ENCODE peak calls at places on chromosomes 16 and 17, in eight cellular contexts. One of them, this sample, is unnamed.

GRCh38 chr17:1829189-1829578 is 518 bp downstream of the SMYD4 start:
- DNase-seq in retinal pigment epithelial cell: no peak
- DNase-seq in tibial artery: no peak
- DNase-seq in AG09309: no peak
- DNase-seq in BJ: no peak
- DNase-seq in uterus: peak
- DNase-seq in lower leg skin: no peak
- DNase-seq in nephron progenitor cell: no peak
- DNase-seq in this sample: no peak

GRCh38 chr16:66084306-66084705 is 282.2 kb upstream of the CDH5 start:
- DNase-seq in retinal pigment epithelial cell: no peak
- DNase-seq in tibial artery: no peak
- DNase-seq in AG09309: no peak
- DNase-seq in BJ: no peak
- DNase-seq in uterus: no peak
- DNase-seq in lower leg skin: no peak
- DNase-seq in nephron progenitor cell: no peak
- DNase-seq in this sample: no peak

GRCh38 chr16:70735141-70735979 is 49.5 kb upstream of the MTSS2 start:
- DNase-seq in retinal pigment epithelial cell: no peak
- DNase-seq in tibial artery: peak
- DNase-seq in AG09309: no peak
- DNase-seq in BJ: peak
- DNase-seq in uterus: no peak
- DNase-seq in lower leg skin: peak
- DNase-seq in nephron progenitor cell: peak
- DNase-seq in this sample: no peak

GRCh38 chr17:9928601-9929341 is 23.7 kb upstream of the RCVRN start:
- DNase-seq in retinal pigment epithelial cell: peak
- DNase-seq in tibial artery: no peak
- DNase-seq in AG09309: peak
- DNase-seq in BJ: peak
- DNase-seq in uterus: peak
- DNase-seq in lower leg skin: no peak
- DNase-seq in nephron progenitor cell: peak
- DNase-seq in this sample: no peak

GRCh38 chr16:81938331-81939163 is 72.7 kb downstream of the SDR42E1 start:
- DNase-seq in retinal pigment epithelial cell: no peak
- DNase-seq in tibial artery: no peak
- DNase-seq in AG09309: no peak
- DNase-seq in BJ: no peak
- DNase-seq in uterus: no peak
- DNase-seq in lower leg skin: no peak
- DNase-seq in nephron progenitor cell: no peak
- DNase-seq in this sample: no peak

GRCh38 chr17:73802314-73802713 is 158.1 kb upstream of the SDK2 start:
- DNase-seq in retinal pigment epithelial cell: no peak
- DNase-seq in tibial artery: no peak
- DNase-seq in AG09309: no peak
- DNase-seq in BJ: no peak
- DNase-seq in uterus: no peak
- DNase-seq in lower leg skin: peak
- DNase-seq in nephron progenitor cell: no peak
- DNase-seq in this sample: peak

GRCh38 chr17:62628845-62629555 is 1.5 kb downstream of the MRC2 start:
- DNase-seq in retinal pigment epithelial cell: no peak
- DNase-seq in tibial artery: no peak
- DNase-seq in AG09309: no peak
- DNase-seq in BJ: no peak
- DNase-seq in uterus: peak
- DNase-seq in lower leg skin: no peak
- DNase-seq in nephron progenitor cell: peak
- DNase-seq in this sample: peak

GRCh38 chr17:42895185-42895555 is 5.4 kb upstream of the G6PC1 start:
- DNase-seq in retinal pigment epithelial cell: peak
- DNase-seq in tibial artery: peak
- DNase-seq in AG09309: peak
- DNase-seq in BJ: peak
- DNase-seq in uterus: peak
- DNase-seq in lower leg skin: peak
- DNase-seq in nephron progenitor cell: no peak
- DNase-seq in this sample: peak

GRCh38 chr16:19911747-19912146 is 27.1 kb upstream of the GPRC5B start:
- DNase-seq in retinal pigment epithelial cell: no peak
- DNase-seq in tibial artery: no peak
- DNase-seq in AG09309: no peak
- DNase-seq in BJ: no peak
- DNase-seq in uterus: no peak
- DNase-seq in lower leg skin: no peak
- DNase-seq in nephron progenitor cell: no peak
- DNase-seq in this sample: no peak

GRCh38 chr16:66925322-66925840 is at the start of gene RRAD:
- DNase-seq in retinal pigment epithelial cell: no peak
- DNase-seq in tibial artery: peak
- DNase-seq in AG09309: no peak
- DNase-seq in BJ: no peak
- DNase-seq in uterus: peak
- DNase-seq in lower leg skin: no peak
- DNase-seq in nephron progenitor cell: no peak
- DNase-seq in this sample: peak

GRCh38 chr16:27225536-27226360 is 22.4 kb downstream of the KDM8 start:
- DNase-seq in retinal pigment epithelial cell: no peak
- DNase-seq in tibial artery: no peak
- DNase-seq in AG09309: no peak
- DNase-seq in BJ: no peak
- DNase-seq in uterus: no peak
- DNase-seq in lower leg skin: no peak
- DNase-seq in nephron progenitor cell: no peak
- DNase-seq in this sample: no peak

GRCh38 chr17:45677770-45678169 is 106.3 kb upstream of the CRHR1 start:
- DNase-seq in retinal pigment epithelial cell: no peak
- DNase-seq in tibial artery: no peak
- DNase-seq in AG09309: no peak
- DNase-seq in BJ: no peak
- DNase-seq in uterus: no peak
- DNase-seq in lower leg skin: no peak
- DNase-seq in nephron progenitor cell: no peak
- DNase-seq in this sample: no peak

GRCh38 chr17:79749958-79750357 is 19.2 kb downstream of the ENPP7 start:
- DNase-seq in retinal pigment epithelial cell: no peak
- DNase-seq in tibial artery: no peak
- DNase-seq in AG09309: no peak
- DNase-seq in BJ: no peak
- DNase-seq in uterus: no peak
- DNase-seq in lower leg skin: no peak
- DNase-seq in nephron progenitor cell: no peak
- DNase-seq in this sample: no peak

GRCh38 chr16:66474750-66475199 is 47.7 kb downstream of the BEAN1 start:
- DNase-seq in retinal pigment epithelial cell: no peak
- DNase-seq in tibial artery: no peak
- DNase-seq in AG09309: no peak
- DNase-seq in BJ: no peak
- DNase-seq in uterus: no peak
- DNase-seq in lower leg skin: peak
- DNase-seq in nephron progenitor cell: no peak
- DNase-seq in this sample: no peak

GRCh38 chr16:72355561-72355960 is 183.6 kb upstream of the PMFBP1 start:
- DNase-seq in retinal pigment epithelial cell: no peak
- DNase-seq in tibial artery: no peak
- DNase-seq in AG09309: peak
- DNase-seq in BJ: no peak
- DNase-seq in uterus: no peak
- DNase-seq in lower leg skin: no peak
- DNase-seq in nephron progenitor cell: no peak
- DNase-seq in this sample: no peak

GRCh38 chr17:41383690-41384089 is 1.6 kb upstream of the KRT34 start:
- DNase-seq in retinal pigment epithelial cell: no peak
- DNase-seq in tibial artery: no peak
- DNase-seq in AG09309: no peak
- DNase-seq in BJ: no peak
- DNase-seq in uterus: no peak
- DNase-seq in lower leg skin: no peak
- DNase-seq in nephron progenitor cell: no peak
- DNase-seq in this sample: no peak

GRCh38 chr16:50711862-50712567 is 18.6 kb downstream of the NOD2 start:
- DNase-seq in retinal pigment epithelial cell: no peak
- DNase-seq in tibial artery: no peak
- DNase-seq in AG09309: no peak
- DNase-seq in BJ: no peak
- DNase-seq in uterus: no peak
- DNase-seq in lower leg skin: peak
- DNase-seq in nephron progenitor cell: no peak
- DNase-seq in this sample: no peak

DNA sequence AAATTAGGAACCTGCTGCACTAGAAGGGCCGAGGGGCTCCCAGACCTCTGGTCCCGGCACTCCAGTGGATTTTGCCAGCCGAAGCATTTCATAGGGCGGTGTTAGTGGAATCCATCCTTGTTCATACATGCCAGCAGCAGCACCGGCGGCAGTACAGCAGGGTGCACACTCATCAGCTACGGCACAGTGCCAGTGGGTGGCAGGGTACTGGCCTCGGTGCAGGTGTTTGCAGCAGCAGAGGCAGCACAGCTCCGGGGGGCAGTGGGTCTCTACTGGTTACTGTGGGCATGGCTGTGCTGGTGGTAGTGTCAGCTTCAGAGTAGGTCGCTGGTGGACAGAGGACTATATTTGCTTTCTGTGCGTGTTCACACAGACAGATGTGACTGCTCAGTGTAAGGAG is 985.7 kb downstream of the CDH8 start:
- DNase-seq in retinal pigment epithelial cell: no peak
- DNase-seq in tibial artery: no peak
- DNase-seq in AG09309: no peak
- DNase-seq in BJ: no peak
- DNase-seq in uterus: no peak
- DNase-seq in lower leg skin: no peak
- DNase-seq in nephron progenitor cell: no peak
- DNase-seq in this sample: no peak
- TF ChIP-seq CTCF in retinal pigment epithelial cell: no peak
- TF ChIP-seq CTCF in tibial artery: no peak
- TF ChIP-seq CTCF in AG09309: no peak
- TF ChIP-seq CTCF in BJ: no peak
- TF ChIP-seq CTCF in uterus: no peak
- TF ChIP-seq CTCF in lower leg skin: no peak
- TF ChIP-seq CTCF in nephron progenitor cell: no peak
- TF ChIP-seq CTCF in this sample: no peak

GRCh38 chr17:58019039-58019438 is 12.0 kb upstream of the SRSF1 start:
- DNase-seq in retinal pigment epithelial cell: no peak
- DNase-seq in tibial artery: no peak
- DNase-seq in AG09309: no peak
- DNase-seq in BJ: no peak
- DNase-seq in uterus: no peak
- DNase-seq in lower leg skin: no peak
- DNase-seq in nephron progenitor cell: no peak
- DNase-seq in this sample: no peak
- TF ChIP-seq CTCF in retinal pigment epithelial cell: no peak
- TF ChIP-seq CTCF in tibial artery: no peak
- TF ChIP-seq CTCF in AG09309: no peak
- TF ChIP-seq CTCF in BJ: no peak
- TF ChIP-seq CTCF in uterus: no peak
- TF ChIP-seq CTCF in lower leg skin: no peak
- TF ChIP-seq CTCF in nephron progenitor cell: no peak
- TF ChIP-seq CTCF in this sample: no peak

DNA sequence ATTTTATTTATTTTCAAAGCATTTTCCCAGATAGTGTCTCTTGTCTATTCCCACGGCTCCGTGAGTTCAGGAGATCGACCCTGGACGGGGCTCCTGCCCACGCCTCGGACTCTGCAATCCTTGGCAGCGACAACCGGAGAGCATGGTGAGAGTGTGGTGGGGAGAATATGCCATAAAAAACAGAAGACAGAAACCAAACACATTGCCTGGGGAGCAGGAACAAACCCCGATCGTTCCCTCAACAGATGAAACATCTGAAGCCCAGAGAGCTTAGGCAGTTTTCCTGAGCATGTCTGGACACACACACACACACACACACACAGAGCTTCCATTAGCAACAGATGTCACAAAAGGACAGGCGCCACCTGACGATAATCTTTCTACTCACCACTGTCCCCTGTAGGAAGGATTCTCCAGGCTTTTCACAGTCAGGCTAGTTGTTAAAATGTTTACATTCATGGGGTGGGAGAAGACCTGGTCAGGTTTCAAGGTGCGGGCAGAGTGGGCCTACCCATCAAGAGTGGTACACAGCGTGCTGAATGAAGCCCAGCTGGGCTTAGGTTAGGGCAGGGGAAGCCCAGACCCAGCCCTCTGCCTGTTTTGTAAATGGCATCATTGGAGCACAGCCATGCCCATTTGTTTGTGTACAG is 230.4 kb upstream of the TNRC6C start:
- DNase-seq in retinal pigment epithelial cell: no peak
- DNase-seq in tibial artery: peak
- DNase-seq in AG09309: peak
- DNase-seq in BJ: peak
- DNase-seq in uterus: peak
- DNase-seq in lower leg skin: peak
- DNase-seq in nephron progenitor cell: no peak
- DNase-seq in this sample: no peak
- TF ChIP-seq CTCF in retinal pigment epithelial cell: no peak
- TF ChIP-seq CTCF in tibial artery: no peak
- TF ChIP-seq CTCF in AG09309: peak
- TF ChIP-seq CTCF in BJ: peak
- TF ChIP-seq CTCF in uterus: peak
- TF ChIP-seq CTCF in lower leg skin: no peak
- TF ChIP-seq CTCF in nephron progenitor cell: no peak
- TF ChIP-seq CTCF in this sample: no peak

GRCh38 chr16:13453938-13454553 is 465.9 kb upstream of the ERCC4 start:
- DNase-seq in retinal pigment epithelial cell: no peak
- DNase-seq in tibial artery: no peak
- DNase-seq in AG09309: no peak
- DNase-seq in BJ: no peak
- DNase-seq in uterus: no peak
- DNase-seq in lower leg skin: no peak
- DNase-seq in nephron progenitor cell: peak
- DNase-seq in this sample: no peak
- TF ChIP-seq CTCF in retinal pigment epithelial cell: peak
- TF ChIP-seq CTCF in tibial artery: no peak
- TF ChIP-seq CTCF in AG09309: peak
- TF ChIP-seq CTCF in BJ: peak
- TF ChIP-seq CTCF in uterus: no peak
- TF ChIP-seq CTCF in lower leg skin: no peak
- TF ChIP-seq CTCF in nephron progenitor cell: peak
- TF ChIP-seq CTCF in this sample: peak

GRCh38 chr17:81860756-81861568 is 627 bp upstream of the P4HB start:
- DNase-seq in retinal pigment epithelial cell: peak
- DNase-seq in tibial artery: peak
- DNase-seq in AG09309: peak
- DNase-seq in BJ: peak
- DNase-seq in uterus: peak
- DNase-seq in lower leg skin: peak
- DNase-seq in nephron progenitor cell: peak
- DNase-seq in this sample: peak
- TF ChIP-seq CTCF in retinal pigment epithelial cell: peak
- TF ChIP-seq CTCF in tibial artery: peak
- TF ChIP-seq CTCF in AG09309: no peak
- TF ChIP-seq CTCF in BJ: peak
- TF ChIP-seq CTCF in uterus: peak
- TF ChIP-seq CTCF in lower leg skin: no peak
- TF ChIP-seq CTCF in nephron progenitor cell: no peak
- TF ChIP-seq CTCF in this sample: no peak